ENCODE peak calls at places on chromosomes 6 and 20, in four cellular contexts. W is tibial artery, F is astrocyte, L is transverse colon. Z is an unnamed sample.

GRCh38 chr20:31867011-31867410 is 3.3 kb downstream of the DUSP15 start:
- DNase-seq in L (no peak), W (no peak), F (no peak), Z (no peak)

GRCh38 chr6:108690326-108691000 is 129.7 kb downstream of the FOXO3 start:
- DNase-seq in L (no peak), F (peak), W (no peak), Z (no peak)

GRCh38 chr6:137744877-137745276 is 122.2 kb upstream of the TNFAIP3 start:
- DNase-seq in F (no peak), W (no peak), L (no peak), Z (no peak)

GRCh38 chr20:53865905-53866786 is 204.2 kb downstream of the BCAS1 start:
- DNase-seq in L (peak), F (peak), W (no peak), Z (no peak)

GRCh38 chr20:45097485-45098095 is 3.3 kb downstream of the KCNS1 start:
- DNase-seq in L (peak), W (no peak), F (peak), Z (peak)

GRCh38 chr6:151493495-151494234 is at the start of gene CCDC170:
- DNase-seq in F (peak), L (no peak), W (no peak), Z (peak)

GRCh38 chr6:422423-423061 is 31.0 kb downstream of the IRF4 start:
- DNase-seq in F (peak), W (no peak), L (no peak), Z (peak)

GRCh38 chr6:89375427-89375868 is 22.9 kb upstream of the UBE2J1 start:
- DNase-seq in F (no peak), W (no peak), L (peak), Z (peak)

GRCh38 chr6:88599561-88599960 is 363.9 kb downstream of the RNGTT start:
- DNase-seq in W (no peak), L (peak), F (no peak), Z (no peak)

GRCh38 chr20:58020656-58021454 is 207.6 kb downstream of the ANKRD60 start:
- DNase-seq in L (no peak), F (no peak), W (peak), Z (no peak)

GRCh38 chr6:130140084-130140483 is 82.7 kb downstream of the SAMD3 start:
- DNase-seq in W (no peak), F (no peak), L (no peak), Z (no peak)

GRCh38 chr6:44263357-44264100 is 1.8 kb downstream of the NFKBIE start:
- DNase-seq in W (no peak), L (peak), F (no peak), Z (peak)

GRCh38 chr6:136511921-136512320 is 38.3 kb downstream of the MAP7 start:
- DNase-seq in W (peak), L (no peak), F (peak), Z (no peak)

GRCh38 chr6:80547827-80548226 is 441.4 kb downstream of the BCKDHB start:
- DNase-seq in W (no peak), L (no peak), F (peak), Z (no peak)

GRCh38 chr6:165952514-165952913 is 215.1 kb downstream of the TBXT start:
- DNase-seq in F (no peak), L (no peak), W (no peak), Z (no peak)

GRCh38 chr6:144149894-144150672 is at the start of gene STX11:
- DNase-seq in L (peak), W (peak), F (peak), Z (peak)

GRCh38 chr6:40082278-40083043 is 148.2 kb upstream of the MOCS1 start:
- DNase-seq in F (no peak), L (no peak), W (no peak), Z (no peak)

DNA sequence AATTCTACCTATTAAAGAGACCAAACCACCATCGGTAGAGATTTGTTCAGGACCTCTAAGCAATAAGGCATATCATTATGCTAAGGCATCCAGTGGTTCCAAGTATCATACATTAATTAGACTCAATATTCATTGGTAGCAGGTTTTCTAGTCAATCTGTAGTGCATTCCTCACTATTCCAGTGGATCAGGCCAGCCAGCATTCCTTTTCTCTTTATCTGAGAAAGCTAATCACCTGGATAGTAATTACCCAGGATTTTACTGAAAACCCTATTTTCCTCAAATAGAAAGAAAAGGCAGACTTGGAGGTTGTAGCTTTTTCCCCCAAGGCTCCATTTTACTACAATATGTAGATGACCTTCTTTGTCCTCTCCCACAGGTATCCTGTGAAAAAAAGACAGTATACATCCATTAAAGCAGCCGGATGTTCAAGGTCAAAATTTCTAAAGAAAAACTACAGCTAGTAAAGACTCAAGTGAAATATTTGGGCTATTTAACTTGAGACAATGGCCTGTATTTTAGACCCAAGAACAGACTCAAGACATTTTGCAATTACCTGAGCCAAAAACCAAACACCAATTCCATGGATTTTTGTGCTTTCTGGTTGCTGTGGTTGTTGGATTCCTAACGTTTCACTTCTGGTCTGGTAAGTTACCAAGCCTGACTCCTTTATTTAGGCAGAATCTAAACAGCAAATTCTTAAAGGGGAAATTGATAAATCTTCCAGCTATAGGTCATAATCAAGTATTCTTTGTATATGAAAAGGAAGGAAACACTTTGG is 149.1 kb upstream of the MOCS1 start:
- DNase-seq in W (no peak), L (no peak), F (no peak), Z (no peak)
- TF ChIP-seq CTCF in W (no peak), L (no peak), F (no peak), Z (no peak)

DNA sequence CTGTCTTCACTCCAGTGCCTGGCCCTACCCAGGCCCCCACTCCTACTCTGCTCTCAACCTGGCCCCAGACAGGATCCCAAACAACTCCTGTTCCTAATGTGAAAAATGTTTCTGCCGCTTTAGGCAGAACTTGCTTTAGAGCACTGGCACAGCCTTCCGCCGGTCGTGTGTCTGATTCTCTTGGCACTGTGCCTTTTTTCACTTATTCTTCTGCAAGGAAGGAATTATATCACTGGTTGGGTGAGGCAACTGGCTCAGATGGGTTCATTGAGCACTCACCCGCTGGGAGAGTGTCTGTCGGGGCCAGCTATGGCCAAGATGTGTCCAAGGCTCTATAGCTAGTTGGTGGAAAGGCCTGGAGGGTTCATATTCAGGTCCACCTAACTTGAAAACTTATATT is 33.6 kb upstream of the HLA-A start:
- DNase-seq in F (no peak), L (no peak), W (no peak), Z (no peak)
- TF ChIP-seq CTCF in F (no peak), L (no peak), W (no peak), Z (no peak)

DNA sequence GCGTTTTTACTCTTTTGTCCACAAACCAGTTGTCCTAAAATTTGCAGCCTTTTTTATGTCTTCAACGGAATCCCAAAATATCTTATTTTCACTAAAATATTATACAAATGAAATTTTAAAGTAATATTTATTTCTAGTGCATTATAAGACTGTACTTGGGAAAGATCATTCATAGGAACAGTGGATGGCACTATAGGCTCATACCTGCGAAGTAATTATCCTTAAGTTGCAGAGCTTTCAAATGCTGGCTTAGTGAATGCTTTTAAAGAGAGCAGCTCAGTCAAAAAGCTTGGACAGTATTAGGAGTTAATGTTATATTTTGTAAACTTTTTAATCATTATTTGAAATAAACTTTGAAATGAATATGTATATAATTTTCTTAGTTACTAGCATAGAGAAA is 254.9 kb downstream of the CDKAL1 start:
- DNase-seq in F (no peak), W (no peak), L (no peak), Z (no peak)
- TF ChIP-seq CTCF in F (no peak), W (no peak), L (no peak), Z (no peak)

GRCh38 chr6:97705568-97705967 is 422.6 kb upstream of the MMS22L start:
- DNase-seq in L (no peak), W (no peak), F (peak), Z (no peak)
- TF ChIP-seq CTCF in L (no peak), W (no peak), F (peak), Z (no peak)